ENCODE peak calls at places on chromosome 1, in ten cellular contexts. I is BJ; B is fibroblast of lung; X is caudate nucleus; Y is GM23338; R is CD8-positive, alpha-beta memory T cell; U is NCI-H2107; K is stimulated activated CD4-positive, alpha-beta T cell treated with anti-CD3 and anti-CD28 coated beads, Interleukin-2, amount 100 ng/mL, for 4 hours; D is Calu3; T is occipital lobe. E is an unnamed sample.

GRCh38 chr1:48077860-48078259 is 80.7 kb upstream of the TRABD2B start:
- DNase-seq in K (no peak), T (no peak), D (no peak), U (no peak), X (no peak), B (no peak), R (no peak), Y (no peak), I (no peak), E (no peak)

GRCh38 chr1:178168535-178168934 is 74.6 kb downstream of the RASAL2 start:
- DNase-seq in R (no peak), U (no peak), T (no peak), K (no peak), Y (no peak), I (no peak), D (no peak), B (peak), X (no peak), E (peak)

GRCh38 chr1:230972855-230973271 is 5.8 kb downstream of the TTC13 start:
- DNase-seq in Y (no peak), R (peak), D (peak), X (no peak), I (no peak), U (no peak), B (peak), K (no peak), T (no peak), E (peak)

GRCh38 chr1:199688133-199688676 is 339.3 kb upstream of the NR5A2 start:
- DNase-seq in Y (peak), I (no peak), U (no peak), K (no peak), X (no peak), T (no peak), R (no peak), D (no peak), B (peak), E (no peak)

GRCh38 chr1:1891349-1892078 is 627 bp upstream of the GNB1 start:
- DNase-seq in B (peak), I (no peak), X (peak), T (peak), Y (peak), D (peak), K (peak), R (peak), U (no peak), E (peak)

GRCh38 chr1:109482796-109483638 is 688 bp upstream of the ATXN7L2 start:
- DNase-seq in Y (peak), X (no peak), D (no peak), I (no peak), B (peak), K (peak), T (peak), U (no peak), R (peak), E (peak)

GRCh38 chr1:111202707-111203623 is 2.5 kb upstream of the DENND2D start:
- DNase-seq in I (no peak), T (no peak), Y (no peak), R (no peak), X (no peak), B (no peak), K (no peak), U (no peak), D (no peak), E (no peak)

GRCh38 chr1:207321790-207322530 is 482 bp downstream of the CD55 start:
- DNase-seq in B (peak), R (no peak), X (no peak), I (no peak), D (no peak), T (no peak), U (no peak), Y (peak), K (no peak), E (peak)

GRCh38 chr1:94621802-94622201 is 80.2 kb upstream of the F3 start:
- DNase-seq in U (no peak), X (no peak), D (no peak), B (no peak), I (no peak), K (no peak), T (no peak), R (no peak), Y (no peak), E (no peak)

GRCh38 chr1:217053666-217054065 is 330.4 kb upstream of the ESRRG start:
- DNase-seq in T (no peak), X (no peak), I (no peak), K (no peak), Y (no peak), D (no peak), B (no peak), U (no peak), R (no peak), E (peak)

GRCh38 chr1:68181165-68181556 is 51.2 kb downstream of the WLS start:
- DNase-seq in T (no peak), B (no peak), D (no peak), X (no peak), U (no peak), K (no peak), R (no peak), I (no peak), Y (no peak), E (no peak)

GRCh38 chr1:66641851-66642473 is 108.0 kb downstream of the SGIP1 start:
- DNase-seq in U (no peak), B (no peak), D (no peak), I (no peak), T (no peak), R (no peak), X (no peak), Y (no peak), K (no peak), E (no peak)

GRCh38 chr1:236165238-236165981 is 23.1 kb downstream of the GPR137B start:
- DNase-seq in D (no peak), T (no peak), R (no peak), B (no peak), K (no peak), I (no peak), Y (no peak), X (no peak), U (no peak), E (no peak)

GRCh38 chr1:109828756-109829505 is 65.2 kb upstream of the EPS8L3 start:
- DNase-seq in B (peak), R (no peak), Y (no peak), T (no peak), U (no peak), X (no peak), K (no peak), I (no peak), D (no peak), E (no peak)

GRCh38 chr1:47189844-47190562 is at the start of gene PDZK1IP1:
- DNase-seq in Y (peak), X (no peak), R (no peak), K (no peak), D (peak), B (peak), T (no peak), U (no peak), I (peak), E (no peak)

GRCh38 chr1:5265416-5266075 is 611.1 kb downstream of the AJAP1 start:
- DNase-seq in X (no peak), K (no peak), B (no peak), D (no peak), I (no peak), U (no peak), T (no peak), Y (no peak), R (no peak), E (no peak)

GRCh38 chr1:180633092-180634045 is 1.5 kb downstream of the XPR1 start:
- DNase-seq in D (no peak), T (no peak), Y (no peak), I (no peak), X (no peak), B (peak), U (no peak), K (no peak), R (no peak), E (no peak)

GRCh38 chr1:178238722-178239510 is 145.0 kb downstream of the RASAL2 start:
- DNase-seq in T (no peak), X (no peak), D (peak), B (peak), U (no peak), R (no peak), Y (no peak), K (no peak), I (peak), E (no peak)

GRCh38 chr1:224170748-224171478 is 12.1 kb upstream of the DEGS1 start:
- DNase-seq in R (no peak), Y (peak), K (no peak), I (no peak), X (no peak), B (no peak), D (peak), T (no peak), U (no peak), E (peak)

GRCh38 chr1:18479484-18479883 is 1.2 kb upstream of the KLHDC7A start:
- DNase-seq in B (no peak), R (no peak), K (no peak), Y (no peak), I (no peak), X (no peak), T (no peak), D (no peak), U (no peak), E (peak)

GRCh38 chr1:63261736-63262142 is 60.6 kb upstream of the FOXD3 start:
- DNase-seq in I (no peak), Y (no peak), T (no peak), R (no peak), X (no peak), U (peak), B (no peak), K (no peak), D (no peak), E (no peak)

GRCh38 chr1:209335090-209335692 is 248.3 kb upstream of the CAMK1G start:
- DNase-seq in B (peak), Y (peak), X (no peak), U (no peak), T (no peak), R (no peak), I (no peak), K (no peak), D (peak), E (peak)

GRCh38 chr1:54028306-54029251 is 10.6 kb upstream of the LDLRAD1 start:
- DNase-seq in D (no peak), K (no peak), R (no peak), B (peak), U (no peak), X (no peak), Y (no peak), T (no peak), I (no peak), E (peak)

GRCh38 chr1:153057375-153057774 is at the start of gene SPRR2A:
- DNase-seq in T (no peak), U (no peak), R (no peak), Y (no peak), K (no peak), I (no peak), B (no peak), D (no peak), X (no peak), E (no peak)

GRCh38 chr1:225448146-225448805 is 20.4 kb upstream of the LBR start:
- DNase-seq in R (no peak), U (no peak), K (no peak), X (peak), Y (no peak), D (no peak), B (no peak), I (no peak), T (peak), E (peak)

E was measured in Ammon's horn.